ENCODE peak calls at places on chromosomes 6 and 20, in nine cellular contexts. One of them, this sample, is unnamed.

GRCh38 chr6:82365011-82365751 is 1.6 kb downstream of the TPBG start:
- DNase-seq in GM13976: peak; percentile 46
- DNase-seq in NCI-H1417: peak; percentile 75
- DNase-seq in DMS53: peak; percentile 73
- DNase-seq in heart right ventricle: peak; percentile 12
- DNase-seq in ACHN: peak; percentile 31
- DNase-seq in right lobe of liver: no peak
- DNase-seq in ELR: peak; percentile 62
- DNase-seq in tibial artery: peak; percentile 64
- DNase-seq in this sample: peak; percentile 41

GRCh38 chr6:132259070-132259469 is 142.2 kb downstream of the MOXD1 start:
- DNase-seq in GM13976: no peak
- DNase-seq in tibial artery: no peak
- DNase-seq in NCI-H1417: no peak
- DNase-seq in DMS53: no peak
- DNase-seq in ELR: peak; percentile 52
- DNase-seq in heart right ventricle: no peak
- DNase-seq in ACHN: peak; percentile 30
- DNase-seq in right lobe of liver: no peak
- DNase-seq in this sample: peak; percentile 25

GRCh38 chr6:125507987-125508655 is 206.4 kb upstream of the HDDC2 start:
- DNase-seq in right lobe of liver: no peak
- DNase-seq in ELR: no peak
- DNase-seq in GM13976: no peak
- DNase-seq in tibial artery: no peak
- DNase-seq in heart right ventricle: no peak
- DNase-seq in DMS53: peak; percentile 83
- DNase-seq in ACHN: no peak
- DNase-seq in NCI-H1417: peak; percentile 87
- DNase-seq in this sample: no peak

GRCh38 chr6:27791182-27791939 is 120.8 kb downstream of the OR2B2 start:
- DNase-seq in right lobe of liver: no peak
- DNase-seq in ACHN: peak; percentile 79
- DNase-seq in tibial artery: peak; percentile 84
- DNase-seq in NCI-H1417: peak; percentile 90
- DNase-seq in DMS53: peak; percentile 78
- DNase-seq in GM13976: peak; percentile 55
- DNase-seq in ELR: peak; percentile 88
- DNase-seq in heart right ventricle: no peak
- DNase-seq in this sample: peak; percentile 70

GRCh38 chr6:402901-403658 is 11.5 kb downstream of the IRF4 start:
- DNase-seq in ACHN: no peak
- DNase-seq in GM13976: no peak
- DNase-seq in heart right ventricle: no peak
- DNase-seq in tibial artery: no peak
- DNase-seq in NCI-H1417: no peak
- DNase-seq in ELR: no peak
- DNase-seq in DMS53: no peak
- DNase-seq in right lobe of liver: no peak
- DNase-seq in this sample: no peak

GRCh38 chr6:187252-187840 is 104.9 kb upstream of the DUSP22 start:
- DNase-seq in ACHN: no peak
- DNase-seq in heart right ventricle: no peak
- DNase-seq in DMS53: no peak
- DNase-seq in GM13976: no peak
- DNase-seq in right lobe of liver: no peak
- DNase-seq in tibial artery: no peak
- DNase-seq in ELR: no peak
- DNase-seq in NCI-H1417: no peak
- DNase-seq in this sample: no peak

GRCh38 chr20:32639284-32639683 is 34.5 kb downstream of the C20orf203 start:
- DNase-seq in GM13976: no peak
- DNase-seq in ACHN: no peak
- DNase-seq in NCI-H1417: no peak
- DNase-seq in ELR: no peak
- DNase-seq in heart right ventricle: no peak
- DNase-seq in tibial artery: no peak
- DNase-seq in DMS53: no peak
- DNase-seq in right lobe of liver: no peak
- DNase-seq in this sample: no peak

GRCh38 chr20:59334616-59335300 is 34.3 kb downstream of the EDN3 start:
- DNase-seq in right lobe of liver: no peak
- DNase-seq in tibial artery: no peak
- DNase-seq in ACHN: no peak
- DNase-seq in NCI-H1417: peak; percentile 23
- DNase-seq in DMS53: no peak
- DNase-seq in GM13976: no peak
- DNase-seq in ELR: no peak
- DNase-seq in heart right ventricle: no peak
- DNase-seq in this sample: no peak

GRCh38 chr6:144349690-144350132 is 64.6 kb downstream of the UTRN start:
- DNase-seq in DMS53: peak; percentile 48
- DNase-seq in ELR: peak; percentile 72
- DNase-seq in GM13976: no peak
- DNase-seq in heart right ventricle: no peak
- DNase-seq in NCI-H1417: no peak
- DNase-seq in ACHN: peak; percentile 69
- DNase-seq in tibial artery: no peak
- DNase-seq in right lobe of liver: no peak
- DNase-seq in this sample: no peak

GRCh38 chr6:158764941-158765340 is 54.2 kb downstream of the EZR start:
- DNase-seq in ELR: no peak
- DNase-seq in right lobe of liver: no peak
- DNase-seq in NCI-H1417: no peak
- DNase-seq in ACHN: no peak
- DNase-seq in tibial artery: no peak
- DNase-seq in GM13976: no peak
- DNase-seq in DMS53: no peak
- DNase-seq in heart right ventricle: no peak
- DNase-seq in this sample: no peak